ENCODE peak calls at places on chromosomes 4 and X, in four cellular contexts. B is HepG2, N is ureter, H is NCI-H1048. T is an unnamed sample.

GRCh38 chr4:68250151-68250930 is 4.8 kb upstream of the TMPRSS11B start:
- DNase-seq in B (no peak), N (no peak), H (no peak), T (no peak)

GRCh38 chr4:137390707-137391106 is 141.6 kb downstream of the PCDH18 start:
- DNase-seq in B (no peak), N (no peak), H (no peak), T (no peak)

GRCh38 chr4:68416591-68416990 is 30.7 kb upstream of the TMPRSS11E start:
- DNase-seq in B (no peak), N (no peak), H (no peak), T (no peak)

GRCh38 chr4:5125326-5125725 is 74.0 kb downstream of the STK32B start:
- DNase-seq in B (no peak), N (no peak), H (no peak), T (no peak)

GRCh38 chrX:65451663-65452062 is 82.9 kb downstream of the LAS1L start:
- DNase-seq in B (peak), N (no peak), H (no peak), T (no peak)

GRCh38 chr4:118112647-118113046 is 78.4 kb downstream of the NDST3 start:
- DNase-seq in B (no peak), N (no peak), H (no peak), T (no peak)

GRCh38 chrX:10111364-10112148 is 45.2 kb upstream of the CLCN4 start:
- DNase-seq in B (peak), N (no peak), H (no peak), T (no peak)

GRCh38 chr4:93183589-93183988 is 645.0 kb upstream of the ATOH1 start:
- DNase-seq in B (no peak), N (no peak), H (no peak), T (no peak)

GRCh38 chr4:84866295-84866694 is 100.2 kb downstream of the WDFY3 start:
- DNase-seq in B (no peak), N (no peak), H (no peak), T (no peak)

GRCh38 chr4:87679449-87680169 is 29.5 kb downstream of the DMP1 start:
- DNase-seq in B (peak), N (no peak), H (no peak), T (no peak)